ENCODE peak calls at places on chromosomes 6 and 20, in ten cellular contexts. One of them, this sample, is unnamed.
A peak's percentile ranks its signal among the peaks of the same experiment; 100 is the strongest.

GRCh38 chr6:35140991-35141720 is at the start of gene TCP11:
- DNase-seq in activated gamma-delta T cell treated with anti-CD3 and anti-CD28 coated beads, Interleukin-2, amount 50 U/mL, for 16 hours: peak; percentile 4
- DNase-seq in PC-3: no peak
- DNase-seq in ovary: peak; percentile 40
- DNase-seq in hippocampal formation: no peak
- DNase-seq in AG09319: no peak
- DNase-seq in left cardiac atrium: peak; percentile 57
- DNase-seq in NCI-H1105 treated with DMSO at 0.1 percent for 48 hours: no peak
- DNase-seq in activated naive CD8-positive, alpha-beta T cell treated with anti-CD3 and anti-CD28 coated beads, Interleukin-2, amount 50 U/mL, for 24 hours: peak; percentile 54
- DNase-seq in H54: no peak
- DNase-seq in this sample: peak; percentile 44

GRCh38 chr6:20118877-20119276 is 93.4 kb downstream of the MBOAT1 start:
- DNase-seq in AG09319: no peak
- DNase-seq in H54: no peak
- DNase-seq in left cardiac atrium: no peak
- DNase-seq in activated naive CD8-positive, alpha-beta T cell treated with anti-CD3 and anti-CD28 coated beads, Interleukin-2, amount 50 U/mL, for 24 hours: no peak
- DNase-seq in hippocampal formation: no peak
- DNase-seq in ovary: no peak
- DNase-seq in PC-3: no peak
- DNase-seq in NCI-H1105 treated with DMSO at 0.1 percent for 48 hours: no peak
- DNase-seq in activated gamma-delta T cell treated with anti-CD3 and anti-CD28 coated beads, Interleukin-2, amount 50 U/mL, for 16 hours: no peak
- DNase-seq in this sample: no peak

GRCh38 chr6:52364480-52365166 is 2.7 kb downstream of the PAQR8 start:
- DNase-seq in left cardiac atrium: no peak
- DNase-seq in H54: no peak
- DNase-seq in activated gamma-delta T cell treated with anti-CD3 and anti-CD28 coated beads, Interleukin-2, amount 50 U/mL, for 16 hours: no peak
- DNase-seq in hippocampal formation: peak; percentile 56
- DNase-seq in NCI-H1105 treated with DMSO at 0.1 percent for 48 hours: no peak
- DNase-seq in activated naive CD8-positive, alpha-beta T cell treated with anti-CD3 and anti-CD28 coated beads, Interleukin-2, amount 50 U/mL, for 24 hours: no peak
- DNase-seq in AG09319: no peak
- DNase-seq in ovary: no peak
- DNase-seq in PC-3: no peak
- DNase-seq in this sample: no peak

GRCh38 chr20:37598101-37598530 is 70.4 kb upstream of the BLCAP start:
- DNase-seq in AG09319: no peak
- DNase-seq in activated naive CD8-positive, alpha-beta T cell treated with anti-CD3 and anti-CD28 coated beads, Interleukin-2, amount 50 U/mL, for 24 hours: no peak
- DNase-seq in ovary: no peak
- DNase-seq in hippocampal formation: no peak
- DNase-seq in NCI-H1105 treated with DMSO at 0.1 percent for 48 hours: peak; percentile 93
- DNase-seq in PC-3: no peak
- DNase-seq in H54: no peak
- DNase-seq in activated gamma-delta T cell treated with anti-CD3 and anti-CD28 coated beads, Interleukin-2, amount 50 U/mL, for 16 hours: no peak
- DNase-seq in left cardiac atrium: no peak
- DNase-seq in this sample: no peak

GRCh38 chr20:16054917-16055316 is 518.3 kb downstream of the KIF16B start:
- DNase-seq in hippocampal formation: no peak
- DNase-seq in activated naive CD8-positive, alpha-beta T cell treated with anti-CD3 and anti-CD28 coated beads, Interleukin-2, amount 50 U/mL, for 24 hours: no peak
- DNase-seq in activated gamma-delta T cell treated with anti-CD3 and anti-CD28 coated beads, Interleukin-2, amount 50 U/mL, for 16 hours: no peak
- DNase-seq in left cardiac atrium: no peak
- DNase-seq in AG09319: no peak
- DNase-seq in H54: no peak
- DNase-seq in ovary: no peak
- DNase-seq in NCI-H1105 treated with DMSO at 0.1 percent for 48 hours: no peak
- DNase-seq in PC-3: no peak
- DNase-seq in this sample: no peak

GRCh38 chr20:31974975-31975481 is 7.1 kb downstream of the XKR7 start:
- DNase-seq in left cardiac atrium: no peak
- DNase-seq in NCI-H1105 treated with DMSO at 0.1 percent for 48 hours: no peak
- DNase-seq in activated gamma-delta T cell treated with anti-CD3 and anti-CD28 coated beads, Interleukin-2, amount 50 U/mL, for 16 hours: no peak
- DNase-seq in activated naive CD8-positive, alpha-beta T cell treated with anti-CD3 and anti-CD28 coated beads, Interleukin-2, amount 50 U/mL, for 24 hours: no peak
- DNase-seq in ovary: no peak
- DNase-seq in AG09319: no peak
- DNase-seq in hippocampal formation: no peak
- DNase-seq in PC-3: no peak
- DNase-seq in H54: no peak
- DNase-seq in this sample: no peak

GRCh38 chr6:5053038-5053437 is 32.1 kb upstream of the PPP1R3G start:
- DNase-seq in activated gamma-delta T cell treated with anti-CD3 and anti-CD28 coated beads, Interleukin-2, amount 50 U/mL, for 16 hours: no peak
- DNase-seq in NCI-H1105 treated with DMSO at 0.1 percent for 48 hours: no peak
- DNase-seq in activated naive CD8-positive, alpha-beta T cell treated with anti-CD3 and anti-CD28 coated beads, Interleukin-2, amount 50 U/mL, for 24 hours: no peak
- DNase-seq in PC-3: no peak
- DNase-seq in AG09319: no peak
- DNase-seq in hippocampal formation: no peak
- DNase-seq in left cardiac atrium: no peak
- DNase-seq in H54: no peak
- DNase-seq in ovary: no peak
- DNase-seq in this sample: no peak

GRCh38 chr6:83893024-83893423 is 33.5 kb downstream of the CYB5R4 start:
- DNase-seq in activated gamma-delta T cell treated with anti-CD3 and anti-CD28 coated beads, Interleukin-2, amount 50 U/mL, for 16 hours: no peak
- DNase-seq in AG09319: no peak
- DNase-seq in left cardiac atrium: no peak
- DNase-seq in H54: no peak
- DNase-seq in hippocampal formation: no peak
- DNase-seq in activated naive CD8-positive, alpha-beta T cell treated with anti-CD3 and anti-CD28 coated beads, Interleukin-2, amount 50 U/mL, for 24 hours: no peak
- DNase-seq in PC-3: no peak
- DNase-seq in NCI-H1105 treated with DMSO at 0.1 percent for 48 hours: peak; percentile 5
- DNase-seq in ovary: no peak
- DNase-seq in this sample: no peak

GRCh38 chr6:109315331-109316129 is 66.7 kb downstream of the CD164 start:
- DNase-seq in ovary: no peak
- DNase-seq in activated naive CD8-positive, alpha-beta T cell treated with anti-CD3 and anti-CD28 coated beads, Interleukin-2, amount 50 U/mL, for 24 hours: no peak
- DNase-seq in PC-3: no peak
- DNase-seq in hippocampal formation: peak; percentile 59
- DNase-seq in H54: no peak
- DNase-seq in activated gamma-delta T cell treated with anti-CD3 and anti-CD28 coated beads, Interleukin-2, amount 50 U/mL, for 16 hours: no peak
- DNase-seq in AG09319: no peak
- DNase-seq in left cardiac atrium: no peak
- DNase-seq in NCI-H1105 treated with DMSO at 0.1 percent for 48 hours: no peak
- DNase-seq in this sample: no peak

GRCh38 chr6:139108378-139108777 is 26.5 kb upstream of the HECA start:
- DNase-seq in ovary: no peak
- DNase-seq in activated naive CD8-positive, alpha-beta T cell treated with anti-CD3 and anti-CD28 coated beads, Interleukin-2, amount 50 U/mL, for 24 hours: no peak
- DNase-seq in AG09319: no peak
- DNase-seq in H54: no peak
- DNase-seq in PC-3: no peak
- DNase-seq in left cardiac atrium: no peak
- DNase-seq in hippocampal formation: no peak
- DNase-seq in NCI-H1105 treated with DMSO at 0.1 percent for 48 hours: no peak
- DNase-seq in activated gamma-delta T cell treated with anti-CD3 and anti-CD28 coated beads, Interleukin-2, amount 50 U/mL, for 16 hours: no peak
- DNase-seq in this sample: no peak

GRCh38 chr20:9302073-9302425 is 212.3 kb upstream of the LAMP5 start:
- DNase-seq in left cardiac atrium: no peak
- DNase-seq in PC-3: no peak
- DNase-seq in ovary: no peak
- DNase-seq in AG09319: no peak
- DNase-seq in H54: no peak
- DNase-seq in hippocampal formation: no peak
- DNase-seq in activated gamma-delta T cell treated with anti-CD3 and anti-CD28 coated beads, Interleukin-2, amount 50 U/mL, for 16 hours: no peak
- DNase-seq in activated naive CD8-positive, alpha-beta T cell treated with anti-CD3 and anti-CD28 coated beads, Interleukin-2, amount 50 U/mL, for 24 hours: no peak
- DNase-seq in NCI-H1105 treated with DMSO at 0.1 percent for 48 hours: no peak
- DNase-seq in this sample: no peak